ENCODE peak calls at places on chromosomes 7 and 10, in four cellular contexts. A, K, U and T are unnamed samples.

GRCh38 chr7:6436385-6436685 is 11.4 kb downstream of the DAGLB start:
- DNase-seq in U (no peak), A (no peak), K (no peak), T (no peak)

GRCh38 chr10:72319416-72320254 is 35.1 kb downstream of the DNAJB12 start:
- DNase-seq in U (peak; percentile 91), K (no peak), A (peak; percentile 86), T (peak; percentile 58)

GRCh38 chr7:128796325-128796724 is 4.6 kb downstream of the CCDC136 start:
- DNase-seq in K (no peak), A (no peak), U (no peak), T (no peak)

GRCh38 chr7:114711244-114711643 is 210.7 kb upstream of the MDFIC start:
- DNase-seq in U (no peak), A (no peak), K (no peak), T (no peak)

GRCh38 chr10:79186742-79187544 is 118.2 kb downstream of the ZMIZ1 start:
- DNase-seq in U (no peak), K (no peak), A (no peak), T (no peak)

GRCh38 chr10:94129393-94130130 is 135.8 kb downstream of the PLCE1 start:
- DNase-seq in A (no peak), U (no peak), K (no peak), T (no peak)

GRCh38 chr7:110595694-110596093 is 495.2 kb upstream of the LRRN3 start:
- DNase-seq in A (no peak), K (no peak), U (no peak), T (no peak)

GRCh38 chr7:125592331-125592730 is 662.7 kb upstream of the POT1 start:
- DNase-seq in K (no peak), U (no peak), A (no peak), T (no peak)

GRCh38 chr7:118080947-118081346 is 103.0 kb upstream of the LSM8 start:
- DNase-seq in U (no peak), A (no peak), K (peak; percentile 52), T (peak; percentile 78)

GRCh38 chr10:42836771-42837468 is 54.3 kb downstream of the BMS1 start:
- DNase-seq in U (peak; percentile 82), A (peak; percentile 3), K (no peak), T (no peak)

GRCh38 chr7:50959991-50960390 is 177.3 kb upstream of the GRB10 start:
- DNase-seq in K (no peak), A (no peak), U (no peak), T (no peak)

GRCh38 chr10:13201132-13201531 is 33.0 kb downstream of the UCMA start:
- DNase-seq in A (no peak), U (no peak), K (no peak), T (no peak)

GRCh38 chr7:18927134-18927533 is 190.3 kb downstream of the TWIST1 start:
- DNase-seq in U (no peak), K (no peak), A (no peak), T (no peak)

GRCh38 chr7:135971366-135971725 is 5.8 kb downstream of the MTPN start:
- DNase-seq in U (no peak), A (no peak), K (no peak), T (no peak)

GRCh38 chr7:151243411-151244155 is 4.9 kb downstream of the SMARCD3 start:
- DNase-seq in U (no peak), K (no peak), A (no peak), T (no peak)

GRCh38 chr7:40907286-40907685 is 772.5 kb downstream of the SUGCT start:
- DNase-seq in A (no peak), U (no peak), K (no peak), T (no peak)

GRCh38 chr7:36216063-36216684 is 63.1 kb downstream of the EEPD1 start:
- DNase-seq in U (no peak), K (no peak), A (peak; percentile 75), T (no peak)

GRCh38 chr10:12835709-12836108 is 165.8 kb downstream of the CCDC3 start:
- DNase-seq in U (no peak), A (no peak), K (no peak), T (no peak)

GRCh38 chr10:36636879-36637278 is 488.5 kb upstream of the ANKRD30A start:
- DNase-seq in K (no peak), A (no peak), U (no peak), T (no peak)

GRCh38 chr10:101489355-101489754 is 98.7 kb downstream of the POLL start:
- DNase-seq in K (no peak), A (peak; percentile 56), U (no peak), T (no peak)

GRCh38 chr10:23656735-23657134 is 217.9 kb downstream of the OTUD1 start:
- DNase-seq in U (no peak), K (no peak), A (no peak), T (no peak)

GRCh38 chr10:13001041-13001886 is at the start of gene CCDC3:
- DNase-seq in K (no peak), A (no peak), U (peak; percentile 88), T (peak; percentile 76)

GRCh38 chr10:19432000-19432399 is 383.4 kb downstream of the MALRD1 start:
- DNase-seq in K (no peak), U (no peak), A (no peak), T (no peak)

GRCh38 chr7:158284617-158285382 is 302.8 kb downstream of the PTPRN2 start:
- DNase-seq in A (no peak), U (no peak), K (no peak), T (no peak)

GRCh38 chr10:14603539-14604102 is 171.1 kb downstream of the FAM107B start:
- DNase-seq in U (peak; percentile 76), A (no peak), K (no peak), T (no peak)

GRCh38 chr10:6050801-6051445 is 11.2 kb downstream of the IL2RA start:
- DNase-seq in U (peak; percentile 31), K (peak; percentile 89), A (peak; percentile 41), T (peak; percentile 45)

GRCh38 chr10:133083422-133084100 is 4.2 kb upstream of the ADGRA1 start:
- DNase-seq in U (no peak), K (no peak), A (no peak), T (no peak)
- TF ChIP-seq NFIC in U (no peak), K (no peak), A (no peak), T (no peak)

DNA sequence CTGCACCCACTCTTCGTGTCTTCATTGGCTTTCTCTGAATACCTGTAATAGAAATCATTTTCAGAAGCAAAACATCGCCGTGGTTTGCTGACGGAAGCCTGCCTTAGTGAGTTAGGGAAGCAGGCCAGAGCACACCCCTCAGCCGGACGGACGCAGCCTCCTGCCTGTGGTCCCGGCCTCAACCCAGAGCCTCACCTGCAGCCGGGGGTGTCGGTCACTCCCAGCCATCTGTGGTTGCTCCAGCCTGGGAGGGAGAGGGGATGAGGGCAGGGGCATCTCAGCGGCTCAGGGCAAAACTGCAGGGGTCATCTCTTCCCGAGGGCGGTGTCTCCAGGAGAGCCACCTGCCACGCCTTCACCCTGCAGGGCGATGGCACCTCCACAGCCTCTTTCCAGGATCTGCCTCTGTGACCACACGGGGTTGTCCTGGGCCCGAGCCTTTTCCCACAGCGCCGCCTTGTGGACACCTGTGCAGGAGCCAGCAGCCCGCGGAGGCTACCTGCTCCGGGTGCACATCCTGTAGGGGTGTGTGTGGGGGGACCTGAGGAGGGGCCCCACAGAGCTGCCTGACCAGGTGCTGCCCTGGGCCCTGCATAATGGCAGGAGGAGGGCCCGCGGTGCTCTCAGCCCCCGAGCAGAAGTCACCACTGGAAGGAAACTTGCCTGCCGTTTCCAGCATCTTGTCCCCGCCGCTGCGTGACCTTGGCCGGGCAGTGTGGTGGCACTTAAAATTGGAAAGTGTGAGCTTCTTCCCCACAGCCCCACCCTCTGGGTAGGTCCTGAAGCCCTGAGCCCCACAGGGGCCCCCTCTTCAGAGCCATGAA is 21.6 kb upstream of the AP5Z1 start:
- DNase-seq in K (no peak), U (peak; percentile 95), A (peak; percentile 58), T (peak; percentile 84)
- TF ChIP-seq NFIC in K (no peak), U (no peak), A (no peak), T (no peak)

GRCh38 chr10:46253076-46254006 is 33.5 kb upstream of the ANTXRL start:
- DNase-seq in K (no peak), A (no peak), U (no peak), T (no peak)
- TF ChIP-seq NFIC in K (no peak), A (no peak), U (no peak), T (no peak)

GRCh38 chr7:75993689-75994387 is 557 bp downstream of the TMEM120A start:
- DNase-seq in U (peak; percentile 96), A (peak; percentile 90), K (no peak), T (peak; percentile 81)
- TF ChIP-seq NFIC in U (no peak), A (no peak), K (no peak), T (no peak)

GRCh38 chr10:88069338-88069737 is 205.9 kb downstream of the PTEN start:
- DNase-seq in A (no peak), U (no peak), K (no peak), T (no peak)

GRCh38 chr10:88064608-88065383 is 201.4 kb downstream of the PTEN start:
- DNase-seq in A (no peak), U (peak; percentile 60), K (peak; percentile 95), T (no peak)

GRCh38 chr10:88066319-88066718 is 202.9 kb downstream of the PTEN start:
- DNase-seq in A (no peak), K (no peak), U (no peak), T (no peak)

GRCh38 chr10:88065384-88066049 is 202.1 kb downstream of the PTEN start:
- DNase-seq in K (no peak), U (no peak), A (no peak), T (no peak)

DNA sequence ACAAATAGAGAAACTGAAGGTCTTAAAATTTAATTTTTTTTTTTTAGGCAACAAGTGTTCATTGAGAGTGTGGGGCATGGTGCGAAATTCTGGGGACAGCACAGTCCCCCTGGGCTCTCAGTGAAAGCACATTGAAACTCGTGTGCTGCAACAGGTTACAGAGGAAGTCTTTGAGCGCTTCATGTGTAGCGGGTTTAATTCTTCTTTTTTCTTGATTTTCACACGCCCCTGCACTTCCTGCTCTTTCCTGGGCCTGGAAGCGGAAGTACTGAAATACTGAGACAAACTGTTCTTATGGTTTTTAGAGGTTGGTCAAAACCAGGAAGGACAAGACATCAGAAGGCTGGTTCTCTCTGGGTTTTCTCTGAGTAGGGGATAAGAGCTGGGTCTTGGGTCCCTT is 203.5 kb downstream of the PTEN start:
- DNase-seq in A (no peak), U (no peak), K (no peak), T (no peak)
- TF ChIP-seq NFIC in A (no peak), U (no peak), K (peak; percentile 19), T (no peak)

GRCh38 chr7:32147909-32148308 is 77.7 kb upstream of the PDE1C start:
- DNase-seq in U (no peak), A (no peak), K (no peak), T (no peak)

GRCh38 chr7:32150589-32150988 is 80.4 kb upstream of the PDE1C start:
- DNase-seq in U (no peak), A (no peak), K (no peak), T (no peak)

GRCh38 chr7:32152576-32152975 is 82.4 kb upstream of the PDE1C start:
- DNase-seq in K (no peak), U (no peak), A (no peak), T (no peak)

GRCh38 chr7:32153006-32153405 is 82.8 kb upstream of the PDE1C start:
- DNase-seq in K (no peak), U (no peak), A (no peak), T (no peak)

DNA sequence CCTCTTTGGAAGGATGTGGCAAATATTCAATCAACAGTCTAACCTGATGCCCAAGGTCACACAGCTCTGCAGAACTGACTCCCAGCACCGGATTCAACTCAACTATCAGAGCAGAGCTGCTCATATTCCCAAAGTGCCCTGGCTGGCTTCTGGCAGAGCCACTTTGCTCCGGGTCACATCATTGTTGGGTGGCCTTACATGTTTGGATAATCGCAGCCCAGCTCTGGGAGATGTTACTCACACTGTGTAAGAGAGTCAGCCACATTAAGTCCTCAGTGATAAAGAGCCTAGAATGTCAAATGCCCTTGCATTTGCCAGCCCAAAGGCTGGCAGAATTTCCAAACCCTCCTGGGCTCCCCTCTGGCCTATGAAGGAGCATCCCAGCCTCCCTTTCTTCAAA is 79.8 kb upstream of the PDE1C start:
- DNase-seq in K (no peak), U (no peak), A (no peak), T (no peak)
- TF ChIP-seq NFIC in K (no peak), U (no peak), A (no peak), T (no peak)

GRCh38 chr7:15571303-15571878 is 9.6 kb upstream of the AGMO start:
- DNase-seq in K (no peak), A (no peak), U (no peak), T (no peak)
- TF ChIP-seq NFIC in K (no peak), A (no peak), U (peak; percentile 84), T (no peak)